ENCODE peak calls at places on chromosomes 13 and 19, in eight cellular contexts. D is NCI-H2107, J is HTR-8/SVneo, Y is HuH-7.5, L is tibial nerve, W is left cardiac atrium, C is HS-5, X is retinal pigment epithelial cell. K is an unnamed sample.

GRCh38 chr19:58556633-58557252 is 1.7 kb downstream of the UBE2M start:
- DNase-seq in D (no peak), W (no peak), J (no peak), Y (no peak), L (no peak), C (no peak), X (no peak), K (no peak)

GRCh38 chr13:74554581-74555290 is 420.5 kb upstream of the KLF12 start:
- DNase-seq in L (no peak), W (no peak), D (no peak), J (no peak), Y (no peak), X (no peak), C (no peak), K (no peak)

GRCh38 chr19:726993-727956 is 18.5 kb downstream of the PALM start:
- DNase-seq in D (no peak), J (no peak), C (no peak), L (no peak), X (no peak), W (peak), Y (no peak), K (no peak)

GRCh38 chr19:44512326-44513298 is 12.3 kb upstream of the ZNF180 start:
- DNase-seq in C (peak), X (no peak), J (peak), L (no peak), W (no peak), D (no peak), Y (peak), K (peak)

GRCh38 chr13:101529419-101529818 is 76.9 kb downstream of the ITGBL1 start:
- DNase-seq in L (peak), D (no peak), C (no peak), Y (no peak), J (no peak), W (no peak), X (peak), K (no peak)

GRCh38 chr13:41561179-41561578 is 103.8 kb downstream of the RGCC start:
- DNase-seq in D (no peak), X (no peak), J (no peak), W (no peak), L (no peak), Y (no peak), C (no peak), K (no peak)

GRCh38 chr19:29775575-29775900 is 36.3 kb upstream of the CCNE1 start:
- DNase-seq in C (no peak), L (no peak), D (no peak), Y (no peak), W (no peak), X (no peak), J (no peak), K (no peak)

GRCh38 chr13:111325146-111325890 is 4.9 kb downstream of the TEX29 start:
- DNase-seq in X (no peak), L (no peak), C (no peak), J (no peak), W (no peak), Y (no peak), D (no peak), K (no peak)

GRCh38 chr13:87669379-87669978 is 1.7 kb upstream of the SLITRK5 start:
- DNase-seq in X (no peak), C (no peak), W (no peak), L (no peak), Y (no peak), D (no peak), J (no peak), K (peak)

GRCh38 chr19:42961119-42961518 is 24.1 kb upstream of the PSG7 start:
- DNase-seq in C (no peak), Y (no peak), X (no peak), W (no peak), J (no peak), L (no peak), D (no peak), K (no peak)

GRCh38 chr13:100916943-100917342 is 242.3 kb upstream of the TMTC4 start:
- DNase-seq in C (no peak), Y (no peak), D (no peak), X (no peak), L (no peak), J (no peak), W (no peak), K (no peak)